ENCODE peak calls at places on chromosomes 1 and 21, in four cellular contexts. Q, P, F and J are unnamed samples.

GRCh38 chr1:211526101-211526500 is 34.1 kb upstream of the RD3 start:
- DNase-seq in P (no peak), Q (no peak), F (no peak), J (no peak)

GRCh38 chr1:160325252-160325651 is 17.8 kb downstream of the COPA start:
- DNase-seq in F (no peak), P (no peak), Q (no peak), J (no peak)

GRCh38 chr1:48673725-48674124 is 103.0 kb downstream of the BEND5 start:
- DNase-seq in P (peak; percentile 88), F (peak; percentile 3), Q (no peak), J (no peak)

GRCh38 chr1:180290265-180291001 is 60.4 kb downstream of the LHX4 start:
- DNase-seq in P (no peak), F (no peak), Q (no peak), J (no peak)

GRCh38 chr1:229007701-229008100 is 263.2 kb upstream of the RAB4A start:
- DNase-seq in P (peak; percentile 20), F (no peak), Q (no peak), J (no peak)

GRCh38 chr21:41133896-41134522 is 34.0 kb upstream of the BACE2 start:
- DNase-seq in P (peak; percentile 57), F (peak; percentile 47), Q (no peak), J (no peak)

GRCh38 chr1:182484531-182485257 is 34.7 kb downstream of the RGSL1 start:
- DNase-seq in F (no peak), Q (peak; percentile 51), P (peak; percentile 82), J (no peak)

GRCh38 chr1:37506740-37507139 is 7.8 kb downstream of the MEAF6 start:
- DNase-seq in Q (no peak), F (no peak), P (no peak), J (no peak)

GRCh38 chr1:148263128-148263905 is 111.2 kb upstream of the NBPF11 start:
- DNase-seq in Q (peak; percentile 58), P (peak; percentile 95), F (peak; percentile 65), J (peak; percentile 34)

GRCh38 chr1:6464915-6465314 is 1.1 kb downstream of the TNFRSF25 start:
- DNase-seq in F (no peak), Q (no peak), P (no peak), J (no peak)

GRCh38 chr1:41687007-41687406 is 202.5 kb upstream of the EDN2 start:
- DNase-seq in F (no peak), Q (no peak), P (no peak), J (no peak)

GRCh38 chr21:27953328-27954045 is 986.6 kb upstream of the ADAMTS5 start:
- DNase-seq in Q (no peak), P (no peak), F (no peak), J (no peak)

GRCh38 chr1:114215426-114215825 is 61.8 kb upstream of the SYT6 start:
- DNase-seq in P (no peak), Q (no peak), F (no peak), J (no peak)
- TF ChIP-seq CTCF in P (no peak), Q (no peak), F (no peak), J (no peak)

GRCh38 chr1:234612352-234613127 is 2.6 kb upstream of the IRF2BP2 start:
- DNase-seq in F (peak; percentile 96), Q (peak; percentile 54), P (peak; percentile 68), J (peak; percentile 38)
- TF ChIP-seq CTCF in F (no peak), Q (no peak), P (no peak), J (no peak)

GRCh38 chr1:63537940-63538339 is 14.6 kb downstream of the EFCAB7 start:
- DNase-seq in F (no peak), P (no peak), Q (no peak), J (no peak)
- TF ChIP-seq CTCF in F (peak; percentile 39), P (peak; percentile 67), Q (no peak), J (peak; percentile 68)

GRCh38 chr21:46347791-46348381 is 23.9 kb downstream of the PCNT start:
- DNase-seq in F (no peak), P (peak; percentile 63), Q (no peak), J (no peak)
- TF ChIP-seq CTCF in F (no peak), P (peak; percentile 47), Q (no peak), J (no peak)